ENCODE peak calls at places on chromosome 5, in seven cellular contexts. C, H, D, Y, O, X and B are unnamed samples.
A peak's percentile ranks its signal among the peaks of the same experiment; 100 is the strongest.

GRCh38 chr5:158514353-158514960 is 585.3 kb downstream of the EBF1 start:
- DNase-seq in D (no peak), H (no peak), O (no peak), X (no peak), C (no peak), Y (no peak), B (no peak)

GRCh38 chr5:28344803-28345433 is 1306.5 kb upstream of the CDH9 start:
- DNase-seq in O (peak; percentile 26), D (no peak), C (peak; percentile 90), H (peak; percentile 45), Y (peak; percentile 25), X (peak; percentile 0), B (peak; percentile 5)

GRCh38 chr5:123721721-123722276 is 209.8 kb downstream of the CSNK1G3 start:
- DNase-seq in C (no peak), X (no peak), D (no peak), H (no peak), O (no peak), Y (no peak), B (no peak)

GRCh38 chr5:57442080-57442839 is 40.4 kb downstream of the ACTBL2 start:
- DNase-seq in H (peak; percentile 14), O (no peak), D (no peak), Y (no peak), X (no peak), C (no peak), B (no peak)

GRCh38 chr5:41856644-41857491 is 13.4 kb downstream of the OXCT1 start:
- DNase-seq in Y (peak; percentile 72), C (peak; percentile 88), H (peak; percentile 69), O (peak; percentile 63), X (no peak), D (peak; percentile 58), B (peak; percentile 51)

GRCh38 chr5:132260051-132260450 is 2.6 kb downstream of the PDLIM4 start:
- DNase-seq in C (no peak), D (no peak), O (no peak), Y (no peak), H (no peak), X (no peak), B (peak; percentile 33)

GRCh38 chr5:14775857-14776256 is 95.7 kb downstream of the ANKH start:
- DNase-seq in X (no peak), C (no peak), Y (no peak), D (no peak), H (peak; percentile 56), O (no peak), B (no peak)

GRCh38 chr5:28984642-28985041 is 1946.3 kb upstream of the CDH9 start:
- DNase-seq in H (no peak), X (no peak), D (no peak), C (no peak), O (no peak), Y (no peak), B (no peak)

GRCh38 chr5:149223081-149223848 is 48.4 kb upstream of the AFAP1L1 start:
- DNase-seq in H (no peak), C (no peak), O (peak; percentile 25), X (no peak), D (no peak), Y (no peak), B (no peak)

GRCh38 chr5:111998871-111999270 is 241.9 kb upstream of the NREP start:
- DNase-seq in X (no peak), Y (no peak), C (no peak), O (no peak), H (no peak), D (no peak), B (no peak)

GRCh38 chr5:16547200-16547842 is 69.5 kb downstream of the RETREG1 start:
- DNase-seq in X (no peak), D (no peak), H (no peak), Y (no peak), O (no peak), C (no peak), B (no peak)

GRCh38 chr5:129996896-129997295 is 92.6 kb downstream of the CHSY3 start:
- DNase-seq in O (no peak), Y (no peak), C (no peak), D (no peak), H (no peak), X (no peak), B (no peak)

GRCh38 chr5:113194125-113194524 is 217.5 kb downstream of the DCP2 start:
- DNase-seq in H (no peak), Y (no peak), D (no peak), C (no peak), X (no peak), O (no peak), B (no peak)

GRCh38 chr5:33984671-33985124 is at the start of gene SLC45A2:
- DNase-seq in Y (no peak), D (no peak), X (no peak), O (no peak), H (no peak), C (no peak), B (no peak)

GRCh38 chr5:61659221-61659696 is 327.2 kb downstream of the ZSWIM6 start:
- DNase-seq in H (no peak), Y (no peak), O (no peak), X (no peak), D (no peak), C (peak; percentile 89), B (no peak)

GRCh38 chr5:55211184-55211874 is 15.8 kb downstream of the MCIDAS start:
- DNase-seq in D (no peak), X (no peak), H (no peak), C (no peak), O (no peak), Y (no peak), B (no peak)

GRCh38 chr5:23884405-23884804 is 377.0 kb downstream of the PRDM9 start:
- DNase-seq in O (no peak), H (no peak), D (no peak), X (no peak), Y (no peak), C (no peak), B (no peak)

GRCh38 chr5:179146277-179146676 is 86.1 kb downstream of the ZNF354C start:
- DNase-seq in C (no peak), D (no peak), O (no peak), X (no peak), Y (no peak), H (no peak), B (no peak)

GRCh38 chr5:37640088-37640487 is 199.8 kb downstream of the GDNF start:
- DNase-seq in O (no peak), D (no peak), Y (no peak), C (no peak), H (no peak), X (no peak), B (no peak)

GRCh38 chr5:161105563-161105962 is 253.6 kb upstream of the ATP10B start:
- DNase-seq in O (no peak), Y (no peak), X (no peak), C (no peak), H (no peak), D (no peak), B (no peak)

GRCh38 chr5:74288448-74289109 is 351.9 kb downstream of the ENC1 start:
- DNase-seq in C (no peak), X (no peak), H (no peak), D (no peak), Y (no peak), O (no peak), B (no peak)

GRCh38 chr5:135176991-135177390 is 143.0 kb upstream of the PITX1 start:
- DNase-seq in O (no peak), Y (no peak), X (no peak), D (no peak), H (no peak), C (no peak), B (no peak)

GRCh38 chr5:135177591-135177990 is 143.6 kb upstream of the PITX1 start:
- DNase-seq in H (no peak), C (no peak), Y (no peak), O (no peak), X (no peak), D (no peak), B (no peak)

GRCh38 chr5:135179308-135179980 is 145.4 kb upstream of the PITX1 start:
- DNase-seq in H (no peak), O (no peak), X (no peak), D (no peak), Y (no peak), C (peak; percentile 55), B (no peak)

GRCh38 chr5:135181653-135182052 is 147.6 kb upstream of the PITX1 start:
- DNase-seq in O (no peak), Y (no peak), D (no peak), C (peak; percentile 21), H (no peak), X (no peak), B (no peak)

GRCh38 chr5:135178476-135179155 is 144.6 kb upstream of the PITX1 start:
- DNase-seq in D (no peak), H (no peak), Y (no peak), O (no peak), C (no peak), X (no peak), B (no peak)
- TF ChIP-seq REST in D (no peak), H (no peak), Y (no peak), O (no peak), C (no peak), X (no peak), B (no peak)

GRCh38 chr5:133863857-133864585 is 104.4 kb downstream of the C5orf15 start:
- DNase-seq in O (no peak), H (no peak), C (peak; percentile 19), Y (no peak), D (no peak), X (no peak), B (no peak)

GRCh38 chr5:133866903-133867245 is 101.6 kb downstream of the C5orf15 start:
- DNase-seq in C (peak; percentile 5), Y (no peak), D (no peak), O (no peak), H (no peak), X (no peak), B (no peak)

GRCh38 chr5:133866160-133866902 is 102.1 kb downstream of the C5orf15 start:
- DNase-seq in D (no peak), O (no peak), X (no peak), C (no peak), H (no peak), Y (no peak), B (no peak)

GRCh38 chr5:133864711-133865110 is 103.7 kb downstream of the C5orf15 start:
- DNase-seq in X (no peak), C (no peak), Y (no peak), D (no peak), H (no peak), O (no peak), B (no peak)

GRCh38 chr5:133865113-133865512 is 103.3 kb downstream of the C5orf15 start:
- DNase-seq in H (no peak), Y (no peak), O (no peak), C (no peak), X (no peak), D (no peak), B (peak; percentile 41)
- TF ChIP-seq REST in H (no peak), Y (no peak), O (no peak), C (no peak), X (no peak), D (no peak), B (no peak)

GRCh38 chr5:172443441-172444109 is 10.8 kb downstream of the SH3PXD2B start:
- DNase-seq in Y (no peak), X (no peak), C (no peak), D (peak; percentile 65), H (peak; percentile 81), O (no peak), B (peak; percentile 67)
- TF ChIP-seq REST in Y (no peak), X (no peak), C (no peak), D (no peak), H (no peak), O (no peak), B (peak; percentile 9)

DNA sequence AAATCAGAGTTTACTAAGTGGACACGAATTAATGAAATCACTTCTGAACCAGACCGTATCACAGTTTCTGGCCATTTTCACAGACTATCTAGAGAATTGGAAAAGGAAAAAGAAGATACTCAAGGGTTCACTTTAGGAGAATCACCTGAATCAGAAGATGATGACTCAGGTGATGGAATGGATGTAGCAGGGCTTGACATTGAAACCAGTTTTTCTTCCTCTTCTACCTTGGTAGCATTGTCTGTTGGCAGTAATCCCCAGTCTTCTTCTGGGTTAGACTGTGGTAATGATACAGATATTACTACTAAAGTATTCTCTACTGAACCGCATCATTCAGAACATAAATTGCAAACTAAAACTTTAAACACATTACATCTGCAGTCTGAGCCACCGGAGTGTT is 38.5 kb downstream of the ICE1 start:
- DNase-seq in Y (no peak), H (no peak), X (no peak), C (no peak), D (no peak), O (no peak), B (no peak)
- TF ChIP-seq REST in Y (no peak), H (no peak), X (no peak), C (no peak), D (no peak), O (no peak), B (no peak)